ENCODE peak calls at places on chromosomes 2 and 18, in five cellular contexts. H is NCI-H1105; P is non-pigmented ciliary epithelial cell; R is coronary artery; T is activated naive CD4-positive, alpha-beta T cell treated with Interleukin-2 at 50 U/mL for 16 hours. G is an unnamed sample.

GRCh38 chr2:151261977-151262291 is 271 bp upstream of the RBM43 start:
- DNase-seq in R (no peak), T (no peak), P (no peak), H (no peak), G (no peak)

GRCh38 chr2:31318360-31319336 is 84.7 kb downstream of the EHD3 start:
- DNase-seq in R (no peak), T (peak), P (peak), H (no peak), G (no peak)

GRCh38 chr2:195343942-195344530 is 313.0 kb upstream of the SLC39A10 start:
- DNase-seq in H (no peak), P (no peak), R (no peak), T (no peak), G (no peak)

GRCh38 chr2:241003369-241003768 is 5.0 kb downstream of the SNED1 start:
- DNase-seq in H (no peak), P (no peak), R (no peak), T (no peak), G (no peak)

GRCh38 chr2:54469484-54470053 is 13.4 kb downstream of the SPTBN1 start:
- DNase-seq in T (no peak), P (no peak), H (no peak), R (no peak), G (no peak)

GRCh38 chr18:57431512-57432080 is 3.6 kb upstream of the ONECUT2 start:
- DNase-seq in P (no peak), T (no peak), R (no peak), H (no peak), G (no peak)

GRCh38 chr2:191999101-191999836 is 152.4 kb upstream of the CAVIN2 start:
- DNase-seq in T (no peak), R (no peak), P (no peak), H (no peak), G (no peak)

GRCh38 chr18:32488078-32488477 is 17.4 kb upstream of the GAREM1 start:
- DNase-seq in R (no peak), T (no peak), P (no peak), H (no peak), G (no peak)

GRCh38 chr2:48512586-48512985 is 17.4 kb upstream of the STON1 start:
- DNase-seq in H (no peak), R (no peak), T (no peak), P (no peak), G (no peak)

GRCh38 chr2:241258505-241259160 is 56.8 kb downstream of the HDLBP start:
- DNase-seq in R (no peak), H (no peak), T (no peak), P (no peak), G (no peak)

GRCh38 chr2:104599802-104600510 is 254.0 kb upstream of the POU3F3 start:
- DNase-seq in P (peak), H (no peak), R (no peak), T (no peak), G (no peak)

GRCh38 chr18:26806224-26806623 is 59.3 kb downstream of the AQP4 start:
- DNase-seq in T (no peak), R (no peak), H (no peak), P (no peak), G (no peak)

GRCh38 chr2:227509824-227510619 is 38.1 kb downstream of the AGFG1 start:
- DNase-seq in P (no peak), R (no peak), H (no peak), T (no peak), G (no peak)

GRCh38 chr2:217897816-217898806 is 104.7 kb downstream of the TNS1 start:
- DNase-seq in P (no peak), R (no peak), T (no peak), H (no peak), G (no peak)

GRCh38 chr18:41449612-41450011 is 505.4 kb upstream of the PIK3C3 start:
- DNase-seq in R (no peak), H (no peak), P (no peak), T (no peak), G (no peak)

GRCh38 chr2:103823847-103824246 is 1030.1 kb upstream of the POU3F3 start:
- DNase-seq in P (no peak), T (no peak), H (peak), R (no peak), G (peak)

GRCh38 chr2:129469881-129470280 is 509.6 kb upstream of the RAB6C start:
- DNase-seq in T (no peak), R (no peak), H (no peak), P (no peak), G (no peak)

GRCh38 chr2:128362889-128363228 is 44.2 kb upstream of the HS6ST1 start:
- DNase-seq in T (no peak), P (peak), R (peak), H (no peak), G (no peak)

GRCh38 chr2:237322564-237322963 is 91.4 kb downstream of the COL6A3 start:
- DNase-seq in P (no peak), R (no peak), T (no peak), H (no peak), G (peak)

GRCh38 chr2:206203331-206203730 is 43.6 kb downstream of the EEF1B2 start:
- DNase-seq in P (no peak), T (no peak), R (no peak), H (no peak), G (no peak)

GRCh38 chr2:185833864-185834263 is 95.3 kb downstream of the FSIP2 start:
- DNase-seq in T (no peak), R (no peak), H (no peak), P (no peak), G (no peak)

GRCh38 chr2:178282075-178282474 is 87.8 kb downstream of the OSBPL6 start:
- DNase-seq in T (no peak), P (peak), H (no peak), R (no peak), G (no peak)

GRCh38 chr18:48161911-48162698 is 231.6 kb upstream of the SMAD2 start:
- DNase-seq in P (no peak), H (peak), R (no peak), T (no peak), G (peak)

GRCh38 chr2:30433902-30434301 is 13.1 kb upstream of the LCLAT1 start:
- DNase-seq in T (no peak), H (no peak), R (no peak), P (no peak), G (no peak)

GRCh38 chr2:64238799-64239198 is 94.6 kb upstream of the PELI1 start:
- DNase-seq in H (no peak), R (no peak), T (no peak), P (no peak), G (no peak)

GRCh38 chr2:205792908-205793307 is 110.6 kb downstream of the NRP2 start:
- DNase-seq in R (no peak), T (no peak), H (no peak), P (no peak), G (no peak)

GRCh38 chr2:171574149-171574795 is 52.0 kb downstream of the CYBRD1 start:
- DNase-seq in T (peak), R (peak), P (no peak), H (peak), G (peak)

GRCh38 chr2:19176977-19177376 is 181.4 kb downstream of the OSR1 start:
- DNase-seq in R (no peak), P (peak), T (no peak), H (no peak), G (no peak)

GRCh38 chr2:162177301-162177700 is 25.3 kb upstream of the GCG start:
- DNase-seq in P (no peak), T (no peak), H (no peak), R (no peak), G (no peak)

GRCh38 chr2:155223781-155224406 is 525.4 kb downstream of the KCNJ3 start:
- DNase-seq in P (no peak), H (peak), T (no peak), R (no peak), G (peak)

GRCh38 chr2:224970311-224970710 is 72.0 kb downstream of the DOCK10 start:
- DNase-seq in H (no peak), R (no peak), P (no peak), T (no peak), G (no peak)

GRCh38 chr18:58313491-58314032 is 269.5 kb downstream of the NEDD4L start:
- DNase-seq in H (peak), R (no peak), P (no peak), T (no peak), G (peak)

GRCh38 chr2:51213826-51214225 is 181.9 kb upstream of the NRXN1 start:
- DNase-seq in H (no peak), P (no peak), T (no peak), R (no peak), G (no peak)

GRCh38 chr2:122203523-122203922 is 448.1 kb downstream of the TSN start:
- DNase-seq in R (no peak), T (no peak), P (peak), H (no peak), G (peak)

G was measured in NCI-H345.